ENCODE peak calls at places on chromosome 4, in eight cellular contexts. O is stomach, J is psoas muscle, M is heart right ventricle, Q is pancreas, K is neural progenitor cell, N is endodermal cell, Y is fibroblast of lung. R is an unnamed sample. For H3K4me1, the result is how much of the 10 kb centered on the place peaks cover.

GRCh38 chr4:111266937-111267336 is 644.1 kb upstream of the PITX2 start:
- DNase-seq in O (no peak), J (no peak), M (no peak), Q (no peak), K (no peak), N (peak), Y (no peak), R (no peak)

GRCh38 chr4:106868381-106869035 is 167.6 kb downstream of the DKK2 start:
- DNase-seq in O (no peak), J (no peak), M (no peak), Q (no peak), K (no peak), N (no peak), Y (peak), R (no peak)

GRCh38 chr4:123449780-123450179 is 53.2 kb downstream of the SPRY1 start:
- DNase-seq in O (no peak), J (no peak), M (no peak), Q (no peak), K (no peak), N (no peak), Y (peak), R (no peak)

GRCh38 chr4:184534511-184535391 is 60.4 kb upstream of the IRF2 start:
- DNase-seq in O (no peak), J (no peak), M (no peak), Q (no peak), K (no peak), N (no peak), Y (peak), R (no peak)

GRCh38 chr4:171983935-171984805 is 171.0 kb downstream of the GALNTL6 start:
- DNase-seq in O (no peak), J (no peak), M (no peak), Q (no peak), K (no peak), N (peak), Y (peak), R (no peak)

GRCh38 chr4:119130365-119131065 is 5.1 kb upstream of the MYOZ2 start:
- DNase-seq in O (no peak), J (no peak), M (no peak), Q (no peak), K (no peak), N (no peak), Y (no peak), R (no peak)

GRCh38 chr4:184102927-184103326 is 114.7 kb downstream of the ENPP6 start:
- DNase-seq in O (no peak), J (no peak), M (no peak), Q (peak), K (no peak), N (no peak), Y (no peak), R (no peak)

GRCh38 chr4:38396091-38396490 is 267.9 kb upstream of the KLF3 start:
- DNase-seq in O (no peak), J (no peak), M (no peak), Q (no peak), K (no peak), N (no peak), Y (no peak), R (no peak)

GRCh38 chr4:74258949-74259348 is 49.3 kb upstream of the EPGN start:
- DNase-seq in O (peak), J (no peak), M (peak), Q (no peak), K (no peak), N (no peak), Y (peak), R (no peak)

GRCh38 chr4:55907469-55907868 is 41.3 kb upstream of the CEP135 start:
- DNase-seq in O (no peak), J (no peak), M (no peak), Q (no peak), K (no peak), N (no peak), Y (no peak), R (no peak)

GRCh38 chr4:79044260-79044659 is 105.0 kb upstream of the PAQR3 start:
- DNase-seq in O (no peak), J (no peak), M (no peak), Q (no peak), K (no peak), N (no peak), Y (no peak), R (no peak)
- H3K4me1 ChIP-seq in O (under half), J (under half), M (under half), Q (under half), K (under half), N (under half), Y (under half), R (under half)

DNA sequence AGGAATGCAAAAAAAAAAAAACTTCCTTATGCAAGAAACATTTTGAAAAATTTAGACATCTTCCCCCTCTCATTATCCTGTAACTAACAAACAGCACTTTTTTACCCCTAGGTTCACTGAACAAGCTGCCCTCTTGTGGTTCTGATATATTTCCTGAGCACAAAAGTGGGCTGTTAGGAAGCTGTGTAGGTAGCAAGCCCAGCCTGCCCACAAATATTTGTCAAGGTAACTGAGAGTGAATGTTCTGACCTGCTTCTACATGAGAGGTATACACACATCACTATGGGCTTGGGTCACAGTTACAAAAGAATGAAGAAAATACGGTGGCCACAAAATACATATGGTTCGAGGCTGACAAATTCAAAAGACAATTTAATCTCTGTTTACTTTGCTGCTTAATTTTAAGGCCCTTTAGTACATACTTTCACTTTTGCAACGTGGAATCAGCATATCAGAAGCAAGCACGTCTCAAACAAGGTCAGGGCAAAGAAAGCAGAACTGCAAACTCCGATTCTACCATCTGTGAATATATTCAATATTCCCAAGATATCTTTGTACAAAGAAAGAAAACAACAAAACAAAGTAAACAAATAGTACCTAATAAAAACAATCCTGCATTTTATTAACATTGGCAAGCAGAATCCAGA is 78.6 kb downstream of the RBM47 start:
- DNase-seq in O (peak), J (no peak), M (no peak), Q (no peak), K (peak), N (no peak), Y (peak), R (peak)
- H3K4me3 ChIP-seq in O (peak), J (peak), M (peak), Q (peak), K (no peak), N (no peak), Y (peak), R (no peak)

DNA sequence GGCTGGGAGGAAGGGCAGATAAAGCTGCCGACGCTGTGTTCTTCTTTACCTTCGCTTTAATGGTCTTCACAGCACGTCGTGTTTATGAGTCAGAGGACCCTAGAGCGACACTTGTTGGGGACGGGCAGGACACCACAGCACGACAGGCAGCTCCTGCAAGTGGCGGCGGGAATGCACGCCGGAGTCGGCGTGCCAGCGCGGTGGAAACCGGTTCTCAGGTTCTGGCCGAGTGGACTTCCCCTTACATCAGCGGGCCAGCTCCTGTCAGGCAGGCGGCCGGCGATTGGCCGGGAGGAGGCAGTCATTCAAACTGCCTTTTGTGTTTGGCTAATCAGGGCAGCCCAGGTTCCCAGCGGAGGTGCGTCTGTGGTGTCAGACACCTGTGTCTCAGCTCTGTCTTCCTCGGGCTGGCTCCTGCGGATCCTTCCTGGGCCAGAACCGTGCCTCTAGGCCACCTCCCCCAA is 150.9 kb downstream of the SHROOM3 start:
- DNase-seq in O (peak), J (peak), M (peak), Q (peak), K (peak), N (peak), Y (peak), R (peak)
- H3K4me1 ChIP-seq in O (under half), J (under half), M (under half), Q (under half), K (half or more), N (under half), Y (under half), R (half or more)

DNA sequence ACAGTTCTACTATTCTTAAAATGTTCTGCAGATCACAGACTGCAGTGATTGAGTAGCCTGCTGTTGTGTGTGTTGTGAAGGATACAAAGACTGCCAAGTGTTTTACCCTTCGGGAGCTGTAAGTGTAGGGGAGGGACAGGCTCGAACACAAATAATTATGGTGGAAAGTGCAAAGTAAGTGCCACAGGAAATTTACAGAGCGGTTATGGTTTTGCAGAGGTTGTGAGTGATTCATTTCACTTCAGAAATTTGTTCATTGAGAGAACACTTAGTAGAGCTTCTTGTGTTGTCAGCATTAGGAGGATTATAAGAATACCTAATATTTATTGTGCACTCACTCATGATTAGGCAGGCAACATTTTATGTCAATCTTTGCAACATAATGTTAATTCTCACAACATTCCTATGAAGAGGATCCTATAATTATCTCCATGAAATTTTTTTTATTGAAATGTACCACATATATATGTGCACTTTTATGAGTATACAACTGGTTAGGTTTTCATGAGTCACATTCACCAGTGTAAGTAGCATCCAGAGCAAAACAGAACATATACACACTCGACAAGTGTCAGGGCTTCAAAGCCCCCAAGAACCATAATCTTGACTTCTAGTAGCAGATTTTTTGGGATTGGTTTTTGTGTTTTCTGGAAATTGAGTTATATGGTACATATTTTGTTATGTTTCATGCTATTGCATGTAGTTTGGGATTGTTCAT is 62.2 kb downstream of the ARHGAP10 start:
- DNase-seq in O (no peak), J (no peak), M (no peak), Q (no peak), K (no peak), N (no peak), Y (no peak), R (no peak)
- H3K4me3 ChIP-seq in O (no peak), J (peak), M (no peak), Q (no peak), K (no peak), N (no peak), Y (no peak), R (no peak)

GRCh38 chr4:7052923-7053715 is 9.9 kb downstream of the TADA2B start:
- DNase-seq in O (peak), J (peak), M (peak), Q (peak), K (no peak), N (no peak), Y (peak), R (no peak)

GRCh38 chr4:7052313-7052712 is 9.1 kb downstream of the TADA2B start:
- DNase-seq in O (no peak), J (no peak), M (no peak), Q (no peak), K (no peak), N (no peak), Y (no peak), R (no peak)

GRCh38 chr4:7054106-7054880 is 11.1 kb downstream of the TADA2B start:
- DNase-seq in O (no peak), J (no peak), M (no peak), Q (peak), K (no peak), N (peak), Y (no peak), R (no peak)

GRCh38 chr4:7055990-7056325 is 11.9 kb downstream of the GRPEL1 start:
- DNase-seq in O (no peak), J (no peak), M (no peak), Q (peak), K (no peak), N (peak), Y (no peak), R (no peak)

DNA sequence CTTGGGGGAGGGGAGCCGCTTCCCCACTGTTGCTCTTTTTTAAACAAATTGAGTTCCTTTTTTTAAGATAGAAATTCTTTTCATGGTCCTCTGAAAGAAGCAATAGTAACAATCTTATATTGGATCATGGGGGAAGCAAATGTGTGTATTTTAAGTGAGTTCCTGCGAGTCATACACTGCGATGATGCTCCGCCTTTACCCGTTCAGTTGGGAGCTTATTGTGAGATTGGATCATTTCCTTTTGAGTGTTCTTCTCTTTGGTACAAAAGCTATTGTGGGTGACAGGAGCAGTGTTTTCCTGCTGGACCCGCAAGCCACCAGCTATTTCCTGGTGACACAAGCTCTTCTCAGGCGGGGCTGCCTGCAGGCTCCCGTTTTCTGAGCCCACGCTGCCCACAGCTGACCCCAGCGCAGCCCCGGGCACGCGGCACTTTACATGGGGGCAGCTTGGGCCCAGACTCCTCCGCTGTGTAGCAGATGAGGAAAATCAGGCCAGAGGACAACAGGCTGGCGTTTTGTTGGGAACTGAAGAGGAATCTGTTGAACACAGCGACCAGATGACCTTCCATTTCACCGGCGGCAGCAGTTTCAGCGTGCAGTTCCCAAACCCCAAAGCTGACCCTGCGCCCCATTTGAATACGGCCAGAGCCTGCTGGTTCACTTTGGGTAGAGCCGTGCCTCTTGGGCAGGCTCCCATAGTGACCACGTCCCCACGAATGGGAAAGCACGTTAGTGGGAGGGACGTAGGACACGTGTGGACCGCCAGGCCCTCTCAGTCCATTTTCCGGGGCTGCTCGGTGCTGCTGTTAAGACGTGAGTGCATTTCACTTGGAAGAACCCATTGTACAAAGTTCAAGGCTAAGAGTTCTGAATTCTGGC is 12.2 kb downstream of the TADA2B start:
- DNase-seq in O (no peak), J (no peak), M (no peak), Q (no peak), K (no peak), N (no peak), Y (no peak), R (no peak)
- H3K4me1 ChIP-seq in O (under half), J (under half), M (under half), Q (under half), K (under half), N (under half), Y (under half), R (under half)

R was measured in HAP-1.